ENCODE peak calls at places on chromosome 1, in seven cellular contexts. O is Caco-2; F is neural progenitor cell; A is ovary; H is sigmoid colon; T is CD8-positive, alpha-beta T cell; M is lung. P is an unnamed sample.

GRCh38 chr1:233281711-233282581 is 13.6 kb downstream of the PCNX2 start:
- DNase-seq in O (no peak), F (no peak), A (no peak), H (no peak), T (no peak), M (no peak), P (no peak)

GRCh38 chr1:24894002-24894401 is 36.1 kb downstream of the RUNX3 start:
- DNase-seq in O (no peak), F (no peak), A (no peak), H (no peak), T (no peak), M (no peak), P (no peak)

GRCh38 chr1:91548382-91549040 is 47.9 kb downstream of the CDC7 start:
- DNase-seq in O (no peak), F (no peak), A (no peak), H (no peak), T (no peak), M (no peak), P (no peak)

GRCh38 chr1:33300673-33301072 is 20.2 kb downstream of the A3GALT2 start:
- DNase-seq in O (no peak), F (no peak), A (peak; percentile 85), H (peak; percentile 95), T (no peak), M (peak; percentile 76), P (no peak)

GRCh38 chr1:51192213-51192843 is 43.7 kb upstream of the RNF11 start:
- DNase-seq in O (peak; percentile 61), F (peak; percentile 83), A (peak; percentile 83), H (peak; percentile 80), T (peak; percentile 31), M (peak; percentile 81), P (peak; percentile 13)

GRCh38 chr1:3651011-3651938 is 1.0 kb upstream of the TP73 start:
- DNase-seq in O (no peak), F (peak; percentile 64), A (no peak), H (no peak), T (no peak), M (no peak), P (no peak)

GRCh38 chr1:95196017-95196416 is 38.0 kb upstream of the RWDD3 start:
- DNase-seq in O (no peak), F (no peak), A (no peak), H (no peak), T (no peak), M (no peak), P (no peak)

GRCh38 chr1:107464827-107465226 is 324.0 kb downstream of the NTNG1 start:
- DNase-seq in O (no peak), F (peak; percentile 27), A (no peak), H (no peak), T (no peak), M (no peak), P (no peak)

GRCh38 chr1:228097333-228098081 is 5.6 kb downstream of the C1orf35 start:
- DNase-seq in O (no peak), F (no peak), A (no peak), H (peak; percentile 63), T (no peak), M (no peak), P (no peak)

GRCh38 chr1:235552146-235552716 is 48.0 kb upstream of the B3GALNT2 start:
- DNase-seq in O (no peak), F (no peak), A (no peak), H (no peak), T (no peak), M (no peak), P (no peak)

GRCh38 chr1:21232044-21232443 is 55.3 kb upstream of the EIF4G3 start:
- DNase-seq in O (peak; percentile 68), F (peak; percentile 77), A (peak; percentile 63), H (no peak), T (no peak), M (peak; percentile 48), P (no peak)

GRCh38 chr1:70892140-70892539 is 155.5 kb downstream of the PTGER3 start:
- DNase-seq in O (no peak), F (no peak), A (no peak), H (no peak), T (no peak), M (no peak), P (no peak)

GRCh38 chr1:150999051-150999674 is 7.5 kb downstream of the MINDY1 start:
- DNase-seq in O (no peak), F (no peak), A (no peak), H (no peak), T (no peak), M (no peak), P (no peak)

GRCh38 chr1:177526201-177526600 is 355.4 kb downstream of the BRINP2 start:
- DNase-seq in O (no peak), F (no peak), A (no peak), H (no peak), T (no peak), M (no peak), P (no peak)

GRCh38 chr1:72283204-72284083 is 1.1 kb upstream of the NEGR1 start:
- DNase-seq in O (peak; percentile 6), F (peak; percentile 77), A (peak; percentile 75), H (peak; percentile 90), T (no peak), M (peak; percentile 73), P (peak; percentile 8)

GRCh38 chr1:23341829-23342697 is 2.0 kb downstream of the HNRNPR start:
- DNase-seq in O (no peak), F (no peak), A (no peak), H (no peak), T (no peak), M (no peak), P (no peak)

GRCh38 chr1:28172690-28173150 is 3.8 kb downstream of the PTAFR start:
- DNase-seq in O (peak; percentile 37), F (no peak), A (no peak), H (no peak), T (peak; percentile 11), M (no peak), P (no peak)

DNA sequence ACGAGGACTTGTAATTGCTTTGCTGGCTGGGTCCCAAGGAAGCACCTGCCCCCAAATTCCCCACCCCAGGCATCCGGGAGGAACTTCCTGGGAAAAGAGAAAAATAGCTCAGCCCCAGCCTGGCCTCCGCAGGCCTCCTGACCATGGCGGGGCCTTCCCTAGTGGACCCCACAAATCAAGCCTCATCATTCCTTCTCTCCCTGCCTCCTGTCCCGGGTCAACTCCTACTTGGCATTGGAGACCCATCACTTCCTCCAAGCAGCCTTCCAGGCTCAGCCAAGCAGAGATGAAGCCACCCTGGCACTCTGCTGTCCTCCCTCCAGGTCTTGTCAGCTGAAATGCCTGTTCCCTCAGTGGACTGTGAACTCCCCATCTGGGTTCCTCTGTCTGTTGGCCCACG is 38.0 kb downstream of the AJAP1 start:
- DNase-seq in O (no peak), F (no peak), A (no peak), H (no peak), T (no peak), M (no peak), P (no peak)
- H3K9me3 ChIP-seq in O (no peaks in the 10 kb centered on the region), F (no peaks in the 10 kb centered on the region), A (no peaks in the 10 kb centered on the region), H (no peaks in the 10 kb centered on the region), T (no peaks in the 10 kb centered on the region), M (no peaks in the 10 kb centered on the region), P (no peaks in the 10 kb centered on the region)

DNA sequence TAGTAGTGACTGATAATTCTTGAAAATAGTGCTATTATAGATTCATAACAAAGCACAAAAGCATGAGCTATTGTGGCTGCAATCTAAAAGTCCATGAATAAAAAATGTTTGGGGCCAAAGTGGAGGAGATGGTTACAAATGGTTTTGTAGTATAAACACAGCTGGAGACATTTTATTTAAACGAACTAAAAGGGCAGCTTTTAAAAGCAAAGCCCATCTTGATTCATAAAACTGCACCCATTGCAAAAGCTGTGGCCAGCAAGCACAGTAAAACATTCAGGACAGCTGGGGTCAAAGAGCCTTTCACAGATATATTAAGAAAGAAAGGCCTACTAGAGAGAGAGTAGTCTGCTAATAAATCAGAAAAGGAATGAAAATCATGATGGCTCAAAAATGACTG is 520.8 kb downstream of the NUF2 start:
- DNase-seq in O (no peak), F (no peak), A (no peak), H (no peak), T (no peak), M (no peak), P (no peak)
- H3K9me3 ChIP-seq in O (no peaks in the 10 kb centered on the region), F (no peaks in the 10 kb centered on the region), A (no peaks in the 10 kb centered on the region), H (no peaks in the 10 kb centered on the region), T (no peaks in the 10 kb centered on the region), M (no peaks in the 10 kb centered on the region), P (no peaks in the 10 kb centered on the region)

GRCh38 chr1:229535226-229535625 is 23.3 kb downstream of the ABCB10 start:
- DNase-seq in O (no peak), F (no peak), A (no peak), H (no peak), T (no peak), M (no peak), P (no peak)

GRCh38 chr1:229539868-229540506 is 18.5 kb downstream of the ABCB10 start:
- DNase-seq in O (no peak), F (no peak), A (no peak), H (no peak), T (no peak), M (no peak), P (no peak)

GRCh38 chr1:229536982-229537381 is 21.5 kb downstream of the ABCB10 start:
- DNase-seq in O (no peak), F (no peak), A (no peak), H (no peak), T (no peak), M (no peak), P (no peak)

GRCh38 chr1:229538945-229539344 is 19.6 kb downstream of the ABCB10 start:
- DNase-seq in O (no peak), F (no peak), A (no peak), H (no peak), T (no peak), M (no peak), P (no peak)

DNA sequence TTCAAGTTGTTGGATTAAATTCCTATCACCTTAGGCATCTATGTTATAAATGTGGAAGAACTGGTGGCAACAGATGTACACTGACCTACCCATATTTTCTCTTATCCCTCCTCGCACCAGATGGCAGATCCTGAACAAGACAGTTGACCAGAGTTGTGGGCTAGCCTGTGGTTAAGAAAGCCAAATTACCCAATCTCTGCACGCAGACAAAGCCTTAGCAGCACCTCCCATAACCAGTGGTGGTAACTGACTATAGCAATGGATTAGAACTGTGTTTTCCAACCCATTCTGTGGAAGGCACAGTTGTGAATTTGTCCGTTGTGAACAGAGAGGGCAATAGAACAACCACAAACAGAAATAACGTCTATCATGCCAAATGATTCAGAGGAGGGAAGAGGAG is 20.6 kb downstream of the ABCB10 start:
- DNase-seq in O (no peak), F (no peak), A (no peak), H (no peak), T (no peak), M (no peak), P (no peak)
- H3K9me3 ChIP-seq in O (no peaks in the 10 kb centered on the region), F (no peaks in the 10 kb centered on the region), A (no peaks in the 10 kb centered on the region), H (no peaks in the 10 kb centered on the region), T (no peaks in the 10 kb centered on the region), M (no peaks in the 10 kb centered on the region), P (no peaks in the 10 kb centered on the region)

GRCh38 chr1:248696261-248696660 is 6.3 kb downstream of the OR14I1 start:
- DNase-seq in O (peak; percentile 26), F (no peak), A (no peak), H (no peak), T (no peak), M (no peak), P (no peak)

GRCh38 chr1:248697907-248698306 is 4.7 kb downstream of the OR14I1 start:
- DNase-seq in O (no peak), F (no peak), A (no peak), H (no peak), T (no peak), M (no peak), P (no peak)

GRCh38 chr1:248699099-248699498 is 3.5 kb downstream of the OR14I1 start:
- DNase-seq in O (no peak), F (no peak), A (no peak), H (no peak), T (no peak), M (no peak), P (no peak)

GRCh38 chr1:248695451-248696132 is 7.0 kb downstream of the OR14I1 start:
- DNase-seq in O (no peak), F (no peak), A (no peak), H (no peak), T (no peak), M (no peak), P (no peak)

GRCh38 chr1:248696775-248697174 is 5.8 kb downstream of the OR14I1 start:
- DNase-seq in O (no peak), F (no peak), A (no peak), H (no peak), T (no peak), M (no peak), P (no peak)
- H3K9me3 ChIP-seq in O (no peaks in the 10 kb centered on the region), F (peaks cover 36% of the 10 kb centered on the region), A (no peaks in the 10 kb centered on the region), H (no peaks in the 10 kb centered on the region), T (no peaks in the 10 kb centered on the region), M (no peaks in the 10 kb centered on the region), P (no peaks in the 10 kb centered on the region)